ENCODE peak calls at places on chromosomes 11 and 22, in ten cellular contexts. V is heart right ventricle; B is kidney; K is right atrium auricular region; E is CD8-positive, alpha-beta T cell; Q is heart left ventricle; O is upper lobe of left lung; Z is psoas muscle; W is BE2C; X is uterus. M is an unnamed sample.

GRCh38 chr11:5600374-5600851 is 4.0 kb downstream of the TRIM6 start:
- DNase-seq in W (peak; percentile 49), V (peak; percentile 63), X (peak; percentile 62), Z (peak; percentile 51), K (peak; percentile 79), O (peak; percentile 82), Q (peak; percentile 63), B (peak; percentile 78), E (peak; percentile 67), M (peak; percentile 74)

GRCh38 chr22:40183029-40183581 is 5.4 kb downstream of the TNRC6B start:
- DNase-seq in K (no peak), X (no peak), E (no peak), Q (no peak), Z (no peak), V (no peak), B (no peak), W (no peak), O (peak; percentile 30), M (peak; percentile 48)

GRCh38 chr22:24413726-24414385 is 13.5 kb upstream of the ADORA2A start:
- DNase-seq in V (no peak), B (peak; percentile 64), X (no peak), Q (no peak), E (no peak), W (no peak), O (no peak), K (no peak), Z (no peak), M (no peak)

GRCh38 chr11:6362868-6363678 is 27.2 kb upstream of the SMPD1 start:
- DNase-seq in V (peak; percentile 84), E (peak; percentile 74), Q (peak; percentile 79), Z (peak; percentile 83), X (peak; percentile 77), B (peak; percentile 89), O (peak; percentile 83), W (peak; percentile 70), K (peak; percentile 85), M (peak; percentile 86)

GRCh38 chr22:45540122-45540521 is 37.4 kb downstream of the FBLN1 start:
- DNase-seq in B (no peak), W (no peak), O (no peak), Q (no peak), V (no peak), K (no peak), Z (no peak), E (no peak), X (no peak), M (no peak)

GRCh38 chr22:37544955-37545702 is 15.2 kb upstream of the CDC42EP1 start:
- DNase-seq in Q (peak; percentile 73), B (peak; percentile 85), O (peak; percentile 89), X (peak; percentile 77), Z (peak; percentile 65), E (peak; percentile 64), W (peak; percentile 70), K (peak; percentile 80), V (peak; percentile 81), M (peak; percentile 84)

GRCh38 chr11:102071497-102072472 is 24.5 kb downstream of the CFAP300 start:
- DNase-seq in V (no peak), X (no peak), O (no peak), Z (no peak), B (no peak), Q (no peak), W (no peak), E (no peak), K (no peak), M (no peak)

GRCh38 chr11:71086687-71087258 is 165.6 kb downstream of the SHANK2 start:
- DNase-seq in B (peak; percentile 37), W (peak; percentile 46), E (no peak), V (no peak), Q (no peak), O (no peak), X (no peak), Z (no peak), K (no peak), M (peak; percentile 79)

GRCh38 chr11:103332409-103332808 is 223.2 kb downstream of the DYNC2H1 start:
- DNase-seq in W (no peak), K (no peak), Q (no peak), E (no peak), Z (no peak), O (no peak), B (no peak), X (no peak), V (no peak), M (no peak)

GRCh38 chr11:132719684-132720083 is 812.6 kb downstream of the OPCML start:
- DNase-seq in E (no peak), O (no peak), X (no peak), B (no peak), W (no peak), V (no peak), K (no peak), Q (no peak), Z (no peak), M (no peak)

GRCh38 chr22:24875862-24876506 is 70.0 kb downstream of the SGSM1 start:
- DNase-seq in W (no peak), K (no peak), B (no peak), V (no peak), Z (no peak), Q (no peak), E (no peak), O (no peak), X (no peak), M (no peak)

GRCh38 chr22:46068908-46069481 is 81.3 kb upstream of the PPARA start:
- DNase-seq in W (no peak), V (no peak), O (peak; percentile 23), B (peak; percentile 65), X (peak; percentile 43), E (no peak), Q (no peak), Z (no peak), K (no peak), M (no peak)

GRCh38 chr22:28978158-28978557 is 83.5 kb downstream of the C22orf31 start:
- DNase-seq in B (no peak), O (no peak), Q (peak; percentile 10), E (no peak), X (peak; percentile 46), W (no peak), Z (peak; percentile 65), K (peak; percentile 61), V (peak; percentile 18), M (no peak)

GRCh38 chr11:34214961-34215805 is 109.8 kb downstream of the NAT10 start:
- DNase-seq in Z (no peak), O (no peak), E (no peak), Q (no peak), V (no peak), B (no peak), X (no peak), K (no peak), W (no peak), M (no peak)

GRCh38 chr11:112175596-112175947 is 260 bp downstream of the BCO2 start:
- DNase-seq in O (no peak), K (no peak), X (no peak), B (no peak), W (no peak), Q (no peak), E (no peak), V (no peak), Z (no peak), M (no peak)

GRCh38 chr22:27223317-27224177 is 566.2 kb downstream of the MIAT start:
- DNase-seq in Z (no peak), B (no peak), W (no peak), O (no peak), Q (no peak), E (no peak), V (no peak), X (no peak), K (no peak), M (no peak)

GRCh38 chr11:72745925-72746550 is 6.2 kb downstream of the ARAP1 start:
- DNase-seq in K (no peak), V (no peak), Q (no peak), O (no peak), B (peak; percentile 30), X (no peak), E (no peak), Z (no peak), W (no peak), M (no peak)

GRCh38 chr11:66834943-66835342 is 8.3 kb upstream of the RCE1 start:
- DNase-seq in X (no peak), B (no peak), W (no peak), E (no peak), K (no peak), Z (no peak), V (no peak), Q (no peak), O (no peak), M (no peak)

DNA sequence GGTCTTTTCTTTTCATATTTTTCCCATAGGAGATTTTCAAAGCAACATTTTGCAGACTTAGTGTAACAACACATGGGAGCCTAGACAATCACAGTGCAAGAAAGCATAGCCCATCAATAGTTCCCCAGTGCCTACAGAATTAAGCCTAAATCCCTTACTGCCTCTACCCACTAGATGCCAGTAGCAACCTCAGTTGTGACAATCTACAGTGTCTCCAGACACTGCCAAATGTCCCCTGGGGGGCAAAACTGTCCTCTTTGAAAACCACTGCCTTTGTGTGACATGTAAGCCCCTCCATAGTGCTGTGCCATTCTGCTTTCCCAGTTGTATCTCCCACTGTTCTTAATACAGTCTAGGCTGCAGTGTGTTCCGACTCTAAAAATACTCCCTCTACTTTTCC is 1329.0 kb downstream of the LRRC4C start:
- DNase-seq in O (no peak), W (peak; percentile 35), B (no peak), Z (no peak), K (no peak), Q (no peak), E (no peak), V (no peak), X (no peak), M (no peak)
- TF ChIP-seq CTCF in O (no peak), W (peak; percentile 68), B (no peak), Z (no peak), K (no peak), Q (no peak), E (no peak), V (no peak), X (no peak), M (peak; percentile 26)

GRCh38 chr11:129935723-129936122 is 40.3 kb upstream of the NFRKB start:
- DNase-seq in Q (no peak), O (no peak), Z (no peak), E (no peak), W (no peak), K (no peak), B (no peak), X (no peak), V (no peak), M (no peak)
- H3K4me3 ChIP-seq in Q (no peak overlapping the region), O (no peak overlapping the region), Z (no peak overlapping the region), E (no peak overlapping the region), W (no peak overlapping the region), K (no peak overlapping the region), B (no peak overlapping the region), X (no peak overlapping the region), V (no peak overlapping the region), M (no peak overlapping the region)

DNA sequence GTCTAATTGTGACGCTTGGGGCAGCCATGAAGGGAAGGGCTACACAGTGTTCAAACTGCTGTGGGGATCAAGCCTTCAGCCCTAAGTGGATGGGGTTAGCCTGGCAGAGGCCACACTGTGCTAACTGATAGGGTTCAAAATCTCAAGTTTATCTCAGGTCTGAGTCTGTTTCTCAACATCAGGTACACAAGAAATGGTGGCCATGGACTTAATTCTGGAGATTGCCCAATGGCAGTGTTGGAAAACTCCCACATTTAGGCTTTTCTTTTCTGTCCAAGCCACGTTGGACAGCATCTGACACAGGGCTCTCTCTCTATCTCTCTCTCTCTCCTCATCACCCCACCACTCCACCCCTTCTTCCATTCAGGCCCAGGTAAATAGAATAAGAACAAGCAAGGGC is 10.9 kb upstream of the DGAT2 start:
- DNase-seq in X (no peak), K (no peak), Q (no peak), V (no peak), B (no peak), Z (no peak), W (no peak), O (no peak), E (no peak), M (peak; percentile 20)
- H3K36me3 ChIP-seq in X (no peaks in the 10 kb centered on the region), K (no peaks in the 10 kb centered on the region), Q (no peaks in the 10 kb centered on the region), V (no peaks in the 10 kb centered on the region), B (no peaks in the 10 kb centered on the region), Z (no peaks in the 10 kb centered on the region), W (no peaks in the 10 kb centered on the region), O (no peaks in the 10 kb centered on the region), E (no peaks in the 10 kb centered on the region), M (no peaks in the 10 kb centered on the region)

GRCh38 chr11:62507023-62507422 is 39.6 kb downstream of the AHNAK start:
- DNase-seq in Z (no peak), V (no peak), B (no peak), Q (no peak), E (no peak), O (no peak), X (peak; percentile 37), K (no peak), W (no peak), M (no peak)
- TF ChIP-seq CTCF in Z (no peak), V (no peak), B (no peak), Q (no peak), E (no peak), O (no peak), X (no peak), K (no peak), W (no peak), M (no peak)